ENCODE peak calls at places on chromosomes 16 and 17, in six cellular contexts. Y is ascending aorta, H is lower leg skin, A is astrocyte of the spinal cord, G is mesothelial cell of epicardium, F is OCI-LY7. K is an unnamed sample.

GRCh38 chr17:7173687-7174602 is 5.2 kb downstream of the ASGR1 start:
- DNase-seq in F (no peak), Y (no peak), G (peak; percentile 44), A (peak; percentile 20), H (peak; percentile 44), K (peak; percentile 35)

GRCh38 chr16:867421-868385 is 67.2 kb upstream of the GNG13 start:
- DNase-seq in G (no peak), A (no peak), Y (no peak), F (no peak), H (no peak), K (no peak)

GRCh38 chr17:34146440-34147043 is 108.5 kb upstream of the CCL2 start:
- DNase-seq in H (peak; percentile 45), A (no peak), Y (no peak), G (peak; percentile 40), F (peak; percentile 55), K (peak; percentile 31)

GRCh38 chr17:72273301-72274056 is 152.7 kb downstream of the SOX9 start:
- DNase-seq in Y (no peak), H (no peak), A (peak; percentile 7), G (no peak), F (no peak), K (no peak)

GRCh38 chr17:75317671-75318070 is 28.4 kb upstream of the SLC25A19 start:
- DNase-seq in A (peak; percentile 42), F (no peak), H (no peak), G (no peak), Y (no peak), K (no peak)

GRCh38 chr16:66549284-66550131 is at the start of gene TK2:
- DNase-seq in A (peak; percentile 78), G (peak; percentile 76), Y (peak; percentile 85), H (no peak), F (peak; percentile 43), K (peak; percentile 51)

GRCh38 chr17:44097110-44097810 is 26.2 kb downstream of the HDAC5 start:
- DNase-seq in G (no peak), A (peak; percentile 75), F (no peak), H (no peak), Y (no peak), K (no peak)

GRCh38 chr16:58121132-58121531 is 8.0 kb downstream of the CFAP20 start:
- DNase-seq in A (no peak), G (no peak), H (no peak), F (no peak), Y (no peak), K (no peak)

GRCh38 chr17:80263253-80264047 is 2.8 kb downstream of the RNF213 start:
- DNase-seq in F (peak; percentile 97), G (no peak), H (peak; percentile 89), A (peak; percentile 82), Y (peak; percentile 89), K (no peak)

GRCh38 chr17:54944796-54945195 is 23.7 kb downstream of the COX11 start:
- DNase-seq in Y (no peak), F (no peak), G (no peak), A (peak; percentile 43), H (no peak), K (no peak)
- TF ChIP-seq CTCF in Y (no peak), F (no peak), G (no peak), A (no peak), H (no peak), K (no peak)

DNA sequence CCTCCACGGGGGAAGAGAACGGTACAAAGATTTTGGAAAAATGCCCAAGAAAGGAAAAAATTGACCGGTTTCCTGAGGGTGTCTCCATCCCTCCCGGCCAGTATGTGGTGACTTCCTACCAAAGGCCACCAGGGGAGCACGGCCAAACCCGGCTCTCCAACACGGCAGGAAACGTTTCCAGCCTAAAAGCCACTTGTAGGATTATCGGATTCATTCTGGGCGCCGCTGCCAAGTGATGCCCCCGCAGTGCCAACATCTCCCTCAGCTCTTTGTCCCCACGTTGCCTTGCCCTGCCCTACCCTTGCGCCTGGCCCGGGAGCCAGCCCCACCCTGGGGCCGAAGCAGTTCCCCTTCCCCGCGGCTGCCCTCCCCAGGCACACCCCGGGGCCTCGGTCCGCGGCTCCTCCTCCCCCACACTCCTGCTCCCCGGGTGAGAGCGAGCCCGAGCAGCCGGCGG is 713 bp downstream of the CRK start:
- DNase-seq in G (peak; percentile 65), H (peak; percentile 51), Y (peak; percentile 89), F (peak; percentile 64), A (peak; percentile 67), K (peak; percentile 49)
- TF ChIP-seq CTCF in G (peak; percentile 61), H (no peak), Y (peak; percentile 64), F (peak; percentile 71), A (peak; percentile 74), K (peak; percentile 68)

GRCh38 chr17:3845754-3846738 is at the start of gene NCBP3:
- DNase-seq in F (peak; percentile 96), G (peak; percentile 92), Y (peak; percentile 93), H (peak; percentile 81), A (peak; percentile 94), K (peak; percentile 87)
- TF ChIP-seq CTCF in F (peak; percentile 87), G (peak; percentile 98), Y (peak; percentile 98), H (peak; percentile 52), A (peak; percentile 84), K (peak; percentile 93)

GRCh38 chr16:50593410-50594139 is 45.4 kb downstream of the NKD1 start:
- DNase-seq in H (no peak), G (no peak), F (no peak), Y (no peak), A (no peak), K (peak; percentile 10)
- TF ChIP-seq CTCF in H (no peak), G (no peak), F (peak; percentile 50), Y (peak; percentile 9), A (peak; percentile 36), K (peak; percentile 36)

K was measured in neural crest cell.